ENCODE peak calls at places on chromosome 15, in six cellular contexts. V is right lobe of liver; N is dorsolateral prefrontal cortex; E is endothelial cell; H is CD8-positive, alpha-beta T cell; X is AG09309. K is an unnamed sample.

GRCh38 chr15:72358532-72359180 is 17.2 kb downstream of the HEXA start:
- DNase-seq in N (peak; percentile 30), V (peak; percentile 51), E (no peak), X (peak; percentile 35), H (no peak), K (peak; percentile 57)

GRCh38 chr15:62389887-62390792 is 225.1 kb upstream of the C2CD4B start:
- DNase-seq in N (peak; percentile 59), V (peak; percentile 79), X (no peak), H (peak; percentile 52), E (peak; percentile 76), K (peak; percentile 76)

GRCh38 chr15:48005077-48005476 is 115.7 kb upstream of the SLC24A5 start:
- DNase-seq in X (no peak), N (no peak), H (no peak), V (no peak), E (no peak), K (no peak)

GRCh38 chr15:25544076-25544475 is 105.3 kb upstream of the UBE3A start:
- DNase-seq in E (no peak), N (no peak), X (no peak), H (no peak), V (no peak), K (no peak)

GRCh38 chr15:37088436-37088835 is 11.9 kb downstream of the MEIS2 start:
- DNase-seq in X (no peak), E (no peak), V (no peak), N (no peak), H (no peak), K (no peak)

GRCh38 chr15:68730491-68731317 is 90.0 kb downstream of the ANP32A start:
- DNase-seq in X (no peak), N (peak; percentile 28), H (no peak), V (no peak), E (peak; percentile 47), K (no peak)

GRCh38 chr15:41585140-41586047 is 26.4 kb downstream of the TYRO3 start:
- DNase-seq in H (no peak), X (peak; percentile 10), V (peak; percentile 60), E (peak; percentile 52), N (peak; percentile 55), K (peak; percentile 38)

GRCh38 chr15:41917767-41918430 is 24.0 kb upstream of the SPTBN5 start:
- DNase-seq in V (no peak), N (no peak), E (no peak), H (no peak), X (no peak), K (no peak)

GRCh38 chr15:42692536-42692935 is 44.4 kb downstream of the CDAN1 start:
- DNase-seq in V (no peak), N (no peak), E (no peak), X (no peak), H (no peak), K (no peak)

GRCh38 chr15:43966646-43967045 is 139.8 kb downstream of the WDR76 start:
- DNase-seq in X (no peak), V (no peak), H (no peak), E (no peak), N (no peak), K (no peak)

GRCh38 chr15:36614016-36614415 is 34.6 kb downstream of the CDIN1 start:
- DNase-seq in V (peak; percentile 60), X (no peak), N (no peak), E (no peak), H (no peak), K (no peak)

GRCh38 chr15:70478251-70478990 is 284.9 kb downstream of the UACA start:
- DNase-seq in E (no peak), N (no peak), V (no peak), X (no peak), H (no peak), K (peak; percentile 50)

GRCh38 chr15:89645680-89646079 is 9.6 kb downstream of the KIF7 start:
- DNase-seq in V (no peak), H (no peak), E (no peak), N (no peak), X (no peak), K (no peak)

GRCh38 chr15:84009616-84010015 is 226.0 kb upstream of the GOLGA6L4 start:
- DNase-seq in V (no peak), X (no peak), E (no peak), N (no peak), H (no peak), K (no peak)

GRCh38 chr15:67385971-67386370 is 131.4 kb downstream of the IQCH start:
- DNase-seq in V (no peak), X (no peak), E (no peak), N (no peak), H (no peak), K (no peak)

GRCh38 chr15:34132881-34133280 is 31.0 kb downstream of the PGBD4 start:
- DNase-seq in X (no peak), N (no peak), H (no peak), E (no peak), V (no peak), K (no peak)

GRCh38 chr15:34126522-34126921 is 24.6 kb downstream of the PGBD4 start:
- DNase-seq in H (no peak), X (no peak), V (no peak), N (no peak), E (no peak), K (no peak)

GRCh38 chr15:34124656-34125055 is 22.8 kb downstream of the PGBD4 start:
- DNase-seq in V (no peak), E (no peak), H (no peak), X (no peak), N (no peak), K (no peak)

GRCh38 chr15:34125945-34126344 is 24.1 kb downstream of the PGBD4 start:
- DNase-seq in V (no peak), E (no peak), N (no peak), H (no peak), X (no peak), K (no peak)

GRCh38 chr15:34128898-34129297 is 27.0 kb downstream of the PGBD4 start:
- DNase-seq in X (no peak), V (no peak), N (no peak), H (no peak), E (no peak), K (no peak)
- TF ChIP-seq CTCF in X (no peak), V (no peak), N (no peak), H (no peak), E (no peak), K (no peak)

GRCh38 chr15:33623010-33623409 is 312.2 kb downstream of the RYR3 start:
- DNase-seq in N (no peak), V (no peak), E (no peak), X (no peak), H (no peak), K (no peak)
- TF ChIP-seq CTCF in N (no peak), V (no peak), E (peak; percentile 20), X (no peak), H (no peak), K (no peak)

DNA sequence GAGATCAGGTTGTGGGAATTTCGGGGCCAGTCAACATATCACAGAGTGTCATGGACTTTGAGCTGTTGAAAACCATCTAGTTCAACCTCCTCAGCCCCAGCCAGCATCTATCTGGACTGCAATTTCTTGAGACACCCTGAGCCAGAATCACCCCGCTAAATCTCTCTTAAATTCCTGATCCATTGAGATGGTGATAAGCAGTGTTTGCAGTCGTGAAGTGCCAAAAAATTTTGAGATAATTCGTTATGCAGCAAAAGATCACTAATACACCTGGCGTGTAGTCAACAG is 29.3 kb downstream of the TMED3 start:
- DNase-seq in N (no peak), E (no peak), X (no peak), H (no peak), V (no peak), K (no peak)
- TF ChIP-seq CTCF in N (no peak), E (no peak), X (no peak), H (no peak), V (no peak), K (no peak)

DNA sequence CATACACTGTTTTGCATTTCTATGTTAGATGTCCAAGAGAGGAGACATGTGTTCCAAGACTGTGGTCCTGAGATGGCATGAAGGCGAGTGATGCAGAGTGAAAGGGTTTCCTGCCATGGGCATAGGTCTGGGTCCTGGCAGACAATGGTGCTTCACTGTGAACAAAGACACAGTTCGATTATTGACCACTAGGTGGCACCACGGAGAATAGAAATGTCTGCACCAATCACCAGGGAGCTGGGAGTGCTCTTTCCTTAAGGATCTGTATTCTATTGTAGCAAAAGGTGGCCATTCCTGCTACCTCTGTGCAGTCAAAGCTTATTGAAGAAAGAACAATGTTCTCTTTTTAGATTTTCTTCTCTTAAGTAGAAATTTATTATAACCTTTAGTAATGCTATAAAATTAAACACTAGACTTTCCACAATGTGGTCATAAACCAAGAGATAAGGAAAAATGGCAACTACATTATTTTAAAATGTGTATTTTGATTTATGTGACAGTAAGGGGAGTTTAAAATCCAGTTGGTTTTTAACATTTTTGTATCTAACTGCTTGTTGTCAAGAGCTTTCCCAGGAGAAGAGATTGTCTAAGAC is 88.7 kb downstream of the GABRG3 start:
- DNase-seq in X (no peak), H (no peak), E (peak; percentile 80), N (no peak), V (peak; percentile 58), K (no peak)
- TF ChIP-seq CTCF in X (peak; percentile 25), H (no peak), E (peak; percentile 93), N (peak; percentile 67), V (peak; percentile 63), K (no peak)

DNA sequence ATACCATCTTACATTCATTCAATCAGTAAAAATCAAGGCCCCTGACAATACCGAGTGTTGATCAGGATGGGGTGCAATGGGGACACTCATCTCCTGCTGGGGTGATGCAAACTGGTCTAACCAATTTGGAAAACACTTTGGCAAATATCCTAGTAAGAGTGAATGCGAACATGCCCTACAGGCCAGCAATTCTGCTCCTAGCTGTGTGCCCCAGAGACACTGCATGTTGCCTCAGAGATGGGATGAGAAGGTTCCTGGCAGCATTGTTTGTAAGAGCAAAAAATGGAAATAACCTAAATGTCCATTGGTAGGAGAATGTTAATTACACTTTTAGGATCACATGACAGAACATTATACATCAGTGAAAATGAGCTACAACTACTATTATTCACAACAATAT is 4.7 kb downstream of the LINGO1 start:
- DNase-seq in H (no peak), E (no peak), X (no peak), N (no peak), V (no peak), K (no peak)
- TF ChIP-seq CTCF in H (no peak), E (no peak), X (no peak), N (no peak), V (no peak), K (no peak)

GRCh38 chr15:88383354-88383753 is 83.8 kb downstream of the MRPL46 start:
- DNase-seq in V (no peak), X (no peak), E (no peak), N (no peak), H (no peak), K (no peak)
- TF ChIP-seq CTCF in V (no peak), X (no peak), E (no peak), N (no peak), H (no peak), K (no peak)